ENCODE peak calls at places on chromosomes 13 and 19, in ten cellular contexts. S is progenitor cell of endocrine pancreas; W is iPS-NIHi11; Q is left colon; Z is stimulated activated CD8-positive, alpha-beta memory T cell treated with anti-CD3 and anti-CD28 coated beads, Interleukin-7, amount 100 ng/mL, for 48 hours; D is cortex of kidney; N is NCI-H2081; V is GM12892; F is GM10248; B is pancreas. R is an unnamed sample.

GRCh38 chr13:113406321-113407102 is 42.6 kb upstream of the GRTP1 start:
- DNase-seq in S (no peak), W (no peak), Q (peak; percentile 8), Z (no peak), D (no peak), N (no peak), V (no peak), F (no peak), B (peak; percentile 10), R (no peak)

GRCh38 chr13:68254151-68254550 is 1024.0 kb upstream of the PCDH9 start:
- DNase-seq in S (no peak), W (no peak), Q (no peak), Z (no peak), D (no peak), N (no peak), V (no peak), F (no peak), B (no peak), R (no peak)

GRCh38 chr19:27762933-27763332 is 1450.0 kb downstream of the UQCRFS1 start:
- DNase-seq in S (no peak), W (no peak), Q (no peak), Z (no peak), D (no peak), N (no peak), V (no peak), F (no peak), B (no peak), R (no peak)

GRCh38 chr13:24073657-24074056 is 86.9 kb upstream of the SPATA13 start:
- DNase-seq in S (no peak), W (no peak), Q (no peak), Z (no peak), D (no peak), N (no peak), V (no peak), F (no peak), B (no peak), R (no peak)

GRCh38 chr13:47835470-47836228 is 165.4 kb downstream of the SUCLA2 start:
- DNase-seq in S (no peak), W (no peak), Q (no peak), Z (no peak), D (no peak), N (no peak), V (no peak), F (no peak), B (no peak), R (no peak)

GRCh38 chr13:30840515-30840914 is 65.6 kb upstream of the MEDAG start:
- DNase-seq in S (no peak), W (no peak), Q (no peak), Z (no peak), D (no peak), N (no peak), V (no peak), F (no peak), B (no peak), R (no peak)

GRCh38 chr13:114096811-114097503 is 35.5 kb downstream of the RASA3 start:
- DNase-seq in S (no peak), W (no peak), Q (peak; percentile 19), Z (no peak), D (no peak), N (peak; percentile 10), V (no peak), F (no peak), B (no peak), R (no peak)

GRCh38 chr13:52348081-52348480 is 57.9 kb downstream of the THSD1 start:
- DNase-seq in S (no peak), W (no peak), Q (no peak), Z (no peak), D (no peak), N (no peak), V (no peak), F (no peak), B (no peak), R (no peak)

GRCh38 chr13:37686501-37686900 is 87.9 kb upstream of the POSTN start:
- DNase-seq in S (no peak), W (no peak), Q (no peak), Z (no peak), D (no peak), N (no peak), V (no peak), F (no peak), B (no peak), R (no peak)

GRCh38 chr13:84439108-84439507 is 556.8 kb upstream of the SLITRK1 start:
- DNase-seq in S (no peak), W (no peak), Q (no peak), Z (no peak), D (no peak), N (no peak), V (no peak), F (no peak), B (no peak), R (no peak)

GRCh38 chr13:42820450-42820849 is 39.1 kb downstream of the FAM216B start:
- DNase-seq in S (no peak), W (no peak), Q (no peak), Z (no peak), D (no peak), N (no peak), V (no peak), F (no peak), B (no peak), R (no peak)

GRCh38 chr19:42175952-42176648 is 41.4 kb downstream of the DEDD2 start:
- DNase-seq in S (no peak), W (peak; percentile 47), Q (no peak), Z (no peak), D (no peak), N (no peak), V (no peak), F (no peak), B (no peak), R (no peak)

GRCh38 chr13:111046590-111047141 is 68.4 kb upstream of the ARHGEF7 start:
- DNase-seq in S (no peak), W (no peak), Q (no peak), Z (no peak), D (no peak), N (no peak), V (no peak), F (peak; percentile 76), B (no peak), R (no peak)

GRCh38 chr19:46551175-46551574 is 50.0 kb upstream of the CALM3 start:
- DNase-seq in S (no peak), W (no peak), Q (no peak), Z (no peak), D (no peak), N (no peak), V (no peak), F (no peak), B (no peak), R (no peak)

GRCh38 chr13:40275636-40276035 is 390.8 kb downstream of the FOXO1 start:
- DNase-seq in S (no peak), W (no peak), Q (no peak), Z (no peak), D (no peak), N (no peak), V (no peak), F (no peak), B (no peak), R (no peak)

GRCh38 chr13:29429496-29429895 is 166.0 kb downstream of the SLC7A1 start:
- DNase-seq in S (no peak), W (no peak), Q (no peak), Z (no peak), D (no peak), N (no peak), V (no peak), F (no peak), B (no peak), R (no peak)

GRCh38 chr19:42311612-42312160 is 1.4 kb upstream of the TMEM145 start:
- DNase-seq in S (no peak), W (no peak), Q (no peak), Z (no peak), D (no peak), N (no peak), V (no peak), F (no peak), B (no peak), R (no peak)

GRCh38 chr13:98563071-98563470 is 13.8 kb downstream of the STK24 start:
- DNase-seq in S (no peak), W (no peak), Q (no peak), Z (no peak), D (no peak), N (no peak), V (no peak), F (no peak), B (no peak), R (no peak)

GRCh38 chr13:91714726-91715334 is 316.4 kb downstream of the GPC5 start:
- DNase-seq in S (no peak), W (no peak), Q (no peak), Z (no peak), D (no peak), N (no peak), V (no peak), F (no peak), B (no peak), R (no peak)

GRCh38 chr13:91894311-91894710 is 495.9 kb downstream of the GPC5 start:
- DNase-seq in S (no peak), W (no peak), Q (no peak), Z (no peak), D (no peak), N (no peak), V (no peak), F (no peak), B (no peak), R (no peak)

GRCh38 chr13:45781553-45782326 is 69.8 kb downstream of the SIAH3 start:
- DNase-seq in S (no peak), W (peak; percentile 25), Q (peak; percentile 52), Z (no peak), D (no peak), N (peak; percentile 81), V (no peak), F (no peak), B (peak; percentile 91), R (no peak)

GRCh38 chr19:709965-710714 is 1.4 kb downstream of the PALM start:
- DNase-seq in S (no peak), W (no peak), Q (no peak), Z (no peak), D (no peak), N (no peak), V (no peak), F (no peak), B (no peak), R (no peak)

GRCh38 chr19:4539697-4540581 is at the start of gene LRG1:
- DNase-seq in S (no peak), W (no peak), Q (peak; percentile 91), Z (no peak), D (no peak), N (no peak), V (no peak), F (peak; percentile 77), B (peak; percentile 93), R (no peak)

GRCh38 chr19:54408627-54409026 is 6.6 kb upstream of the TTYH1 start:
- DNase-seq in S (no peak), W (no peak), Q (no peak), Z (no peak), D (no peak), N (no peak), V (no peak), F (no peak), B (no peak), R (no peak)

GRCh38 chr19:10800488-10800887 is 35.5 kb downstream of the TMED1 start:
- DNase-seq in S (no peak), W (no peak), Q (no peak), Z (no peak), D (no peak), N (no peak), V (no peak), F (no peak), B (no peak), R (no peak)

GRCh38 chr13:49641810-49642291 is 13.5 kb downstream of the ARL11 start:
- DNase-seq in S (no peak), W (no peak), Q (peak; percentile 50), Z (no peak), D (no peak), N (no peak), V (no peak), F (no peak), B (no peak), R (peak; percentile 92)